ENCODE peak calls at places on chromosome 2, in eight cellular contexts. Q is suprapubic skin, P is endothelial cell of umbilical vein, S is spleen, J is GM12891, X is K562, A is HL-60, Z is HCT116. K is an unnamed sample.

GRCh38 chr2:177283871-177284270 is 19.3 kb upstream of the NFE2L2 start:
- DNase-seq in Q (no peak), P (no peak), S (no peak), J (no peak), X (no peak), A (no peak), Z (no peak), K (no peak)

GRCh38 chr2:96353606-96354095 is 18.1 kb downstream of the NCAPH start:
- DNase-seq in Q (no peak), P (peak), S (no peak), J (no peak), X (no peak), A (no peak), Z (no peak), K (no peak)

GRCh38 chr2:240553956-240554480 is 3.8 kb downstream of the ANKMY1 start:
- DNase-seq in Q (no peak), P (no peak), S (peak), J (no peak), X (no peak), A (no peak), Z (no peak), K (peak)

GRCh38 chr2:144323946-144324345 is 196.0 kb downstream of the ZEB2 start:
- DNase-seq in Q (no peak), P (no peak), S (no peak), J (no peak), X (no peak), A (no peak), Z (no peak), K (no peak)

GRCh38 chr2:177817300-177817699 is 255.3 kb downstream of the PDE11A start:
- DNase-seq in Q (no peak), P (no peak), S (no peak), J (no peak), X (no peak), A (no peak), Z (no peak), K (no peak)

GRCh38 chr2:127188797-127189196 is 31.3 kb downstream of the CYP27C1 start:
- DNase-seq in Q (no peak), P (no peak), S (peak), J (no peak), X (no peak), A (no peak), Z (no peak), K (no peak)

GRCh38 chr2:20106746-20107145 is 55.3 kb upstream of the LAPTM4A start:
- DNase-seq in Q (no peak), P (peak), S (no peak), J (no peak), X (no peak), A (no peak), Z (no peak), K (peak)

GRCh38 chr2:18792226-18792629 is 202.9 kb upstream of the NT5C1B start:
- DNase-seq in Q (no peak), P (no peak), S (no peak), J (no peak), X (no peak), A (no peak), Z (no peak), K (no peak)

GRCh38 chr2:81481242-81481993 is 1176.9 kb upstream of the LRRTM1 start:
- DNase-seq in Q (no peak), P (no peak), S (peak), J (no peak), X (peak), A (no peak), Z (no peak), K (no peak)

GRCh38 chr2:43324589-43325447 is 98.4 kb upstream of the ZFP36L2 start:
- DNase-seq in Q (no peak), P (peak), S (no peak), J (no peak), X (no peak), A (no peak), Z (no peak), K (no peak)

GRCh38 chr2:17643031-17643615 is 102.6 kb downstream of the VSNL1 start:
- DNase-seq in Q (no peak), P (peak), S (no peak), J (no peak), X (peak), A (no peak), Z (peak), K (no peak)

GRCh38 chr2:41966431-41966893 is 81.4 kb upstream of the PKDCC start:
- DNase-seq in Q (peak), P (peak), S (no peak), J (no peak), X (no peak), A (no peak), Z (no peak), K (peak)

GRCh38 chr2:24617431-24617830 is 126.4 kb downstream of the NCOA1 start:
- DNase-seq in Q (no peak), P (no peak), S (no peak), J (no peak), X (no peak), A (no peak), Z (no peak), K (no peak)

GRCh38 chr2:62663920-62664319 is 41.6 kb upstream of the EHBP1 start:
- DNase-seq in Q (no peak), P (no peak), S (no peak), J (no peak), X (no peak), A (no peak), Z (no peak), K (no peak)

GRCh38 chr2:3342324-3342723 is 35.3 kb downstream of the EIPR1 start:
- DNase-seq in Q (no peak), P (no peak), S (no peak), J (no peak), X (no peak), A (no peak), Z (no peak), K (no peak)

GRCh38 chr2:140696449-140696848 is 1434.4 kb downstream of the LRP1B start:
- DNase-seq in Q (no peak), P (no peak), S (no peak), J (no peak), X (no peak), A (no peak), Z (peak), K (no peak)

GRCh38 chr2:201308914-201309313 is 48.2 kb downstream of the FLACC1 start:
- DNase-seq in Q (no peak), P (no peak), S (no peak), J (no peak), X (no peak), A (no peak), Z (no peak), K (no peak)

GRCh38 chr2:171342014-171342413 is 91.8 kb downstream of the METTL8 start:
- DNase-seq in Q (no peak), P (peak), S (no peak), J (no peak), X (no peak), A (no peak), Z (no peak), K (no peak)

GRCh38 chr2:62939735-62940491 is 110.7 kb upstream of the OTX1 start:
- DNase-seq in Q (no peak), P (no peak), S (no peak), J (no peak), X (no peak), A (no peak), Z (no peak), K (no peak)

GRCh38 chr2:71788601-71789240 is 335.4 kb downstream of the DYSF start:
- DNase-seq in Q (peak), P (no peak), S (peak), J (no peak), X (no peak), A (no peak), Z (no peak), K (no peak)

GRCh38 chr2:46849741-46850474 is 65.7 kb downstream of the MCFD2 start:
- DNase-seq in Q (no peak), P (peak), S (no peak), J (no peak), X (peak), A (no peak), Z (no peak), K (peak)

GRCh38 chr2:2950403-2950952 is 427.1 kb downstream of the EIPR1 start:
- DNase-seq in Q (no peak), P (no peak), S (no peak), J (no peak), X (no peak), A (no peak), Z (no peak), K (peak)

GRCh38 chr2:120161190-120161589 is 62.0 kb downstream of the TMEM185B start:
- DNase-seq in Q (no peak), P (no peak), S (no peak), J (no peak), X (no peak), A (no peak), Z (no peak), K (no peak)

GRCh38 chr2:102070058-102070642 is 72.4 kb upstream of the IL1R1 start:
- DNase-seq in Q (no peak), P (no peak), S (no peak), J (no peak), X (no peak), A (no peak), Z (no peak), K (no peak)

GRCh38 chr2:240728827-240729226 is 37.2 kb downstream of the AQP12A start:
- DNase-seq in Q (no peak), P (no peak), S (no peak), J (no peak), X (no peak), A (no peak), Z (no peak), K (no peak)

GRCh38 chr2:215843579-215843978 is 169.8 kb downstream of the MREG start:
- DNase-seq in Q (no peak), P (peak), S (no peak), J (no peak), X (no peak), A (no peak), Z (peak), K (no peak)

GRCh38 chr2:152475982-152476381 is 141.0 kb downstream of the FMNL2 start:
- DNase-seq in Q (no peak), P (no peak), S (no peak), J (no peak), X (no peak), A (no peak), Z (no peak), K (no peak)

GRCh38 chr2:28593356-28593755 is 97.5 kb downstream of the PLB1 start:
- DNase-seq in Q (peak), P (no peak), S (peak), J (no peak), X (no peak), A (no peak), Z (no peak), K (no peak)

GRCh38 chr2:195658541-195658890 is 1.5 kb downstream of the SLC39A10 start:
- DNase-seq in Q (no peak), P (peak), S (no peak), J (no peak), X (no peak), A (peak), Z (no peak), K (peak)

GRCh38 chr2:64617631-64618151 is 36.0 kb downstream of the SERTAD2 start:
- DNase-seq in Q (no peak), P (no peak), S (no peak), J (no peak), X (no peak), A (no peak), Z (no peak), K (no peak)

GRCh38 chr2:225889452-225889851 is 489.9 kb downstream of the NYAP2 start:
- DNase-seq in Q (no peak), P (peak), S (no peak), J (peak), X (no peak), A (peak), Z (peak), K (peak)

GRCh38 chr2:240060977-240061591 is 7.8 kb upstream of the OR6B3 start:
- DNase-seq in Q (no peak), P (peak), S (no peak), J (no peak), X (peak), A (peak), Z (peak), K (peak)

GRCh38 chr2:186992597-186992996 is 143.6 kb upstream of the ZSWIM2 start:
- DNase-seq in Q (no peak), P (peak), S (no peak), J (no peak), X (no peak), A (no peak), Z (no peak), K (no peak)

GRCh38 chr2:37623971-37624897 is 47.2 kb downstream of the CDC42EP3 start:
- DNase-seq in Q (no peak), P (no peak), S (no peak), J (no peak), X (no peak), A (no peak), Z (no peak), K (no peak)

GRCh38 chr2:28761420-28761819 is 9.8 kb downstream of the PPP1CB start:
- DNase-seq in Q (no peak), P (no peak), S (no peak), J (no peak), X (no peak), A (no peak), Z (no peak), K (no peak)

GRCh38 chr2:45115181-45115580 is 105.9 kb upstream of the SIX2 start:
- DNase-seq in Q (no peak), P (no peak), S (no peak), J (no peak), X (no peak), A (no peak), Z (no peak), K (no peak)

GRCh38 chr2:175690113-175690716 is 311.9 kb downstream of the LNPK start:
- DNase-seq in Q (no peak), P (peak), S (no peak), J (peak), X (peak), A (peak), Z (peak), K (peak)

GRCh38 chr2:20080415-20080814 is 29.0 kb upstream of the LAPTM4A start:
- DNase-seq in Q (no peak), P (no peak), S (no peak), J (no peak), X (no peak), A (no peak), Z (no peak), K (no peak)

DNA sequence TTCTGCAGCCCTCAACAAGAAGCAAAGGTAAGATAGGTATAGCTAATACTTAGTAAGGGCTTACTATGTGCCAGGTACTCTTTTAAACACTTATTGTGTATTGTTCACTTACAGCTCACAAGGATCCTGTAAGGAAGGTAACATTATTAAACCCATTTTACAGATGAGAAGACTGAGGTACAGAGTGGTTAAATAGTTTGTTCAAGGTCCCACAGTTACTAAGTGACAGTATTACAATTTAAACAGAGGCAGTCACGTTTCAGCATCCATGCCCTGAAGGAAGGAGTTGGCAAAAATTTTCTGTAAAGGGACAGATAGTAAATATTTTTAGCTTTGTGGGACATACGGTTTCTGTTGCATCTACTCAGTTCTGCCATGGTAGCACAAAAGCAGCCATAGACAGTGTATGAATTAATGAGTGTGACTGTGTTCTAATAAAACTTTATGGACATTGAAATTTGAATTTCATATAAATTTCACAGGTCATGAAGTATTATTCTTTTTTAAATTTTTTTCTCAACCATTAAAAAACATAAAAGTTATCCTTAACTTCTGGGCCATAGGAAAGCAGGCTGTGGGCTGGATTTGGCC is 75.7 kb downstream of the LTBP1 start:
- DNase-seq in Q (no peak), P (no peak), S (no peak), J (no peak), X (no peak), A (no peak), Z (no peak), K (no peak)
- TF ChIP-seq POLR2AphosphoS5 in Q (no peak), P (no peak), S (no peak), J (no peak), X (no peak), A (no peak), Z (no peak), K (no peak)

DNA sequence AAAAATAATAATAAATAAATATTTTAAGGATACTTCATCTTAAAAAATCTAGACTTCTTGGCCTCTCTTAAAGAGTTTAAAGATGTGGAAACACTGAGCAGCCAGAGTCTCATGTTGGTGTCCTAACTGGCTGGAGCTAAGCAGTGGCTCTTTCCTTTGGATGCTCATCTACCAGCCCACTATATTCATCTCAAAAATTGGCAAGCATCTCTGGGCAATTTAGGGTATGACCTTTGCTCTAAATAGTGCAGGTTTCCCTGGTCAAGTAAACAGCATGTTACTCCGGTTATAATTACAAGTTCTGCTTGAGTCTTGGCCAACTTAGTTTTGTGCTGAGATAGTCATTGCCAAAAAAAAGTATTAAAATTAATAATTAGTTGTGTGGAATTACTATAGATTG is 117.8 kb downstream of the TTC27 start:
- DNase-seq in Q (no peak), P (no peak), S (no peak), J (no peak), X (no peak), A (no peak), Z (no peak), K (no peak)
- TF ChIP-seq POLR2AphosphoS5 in Q (no peak), P (no peak), S (no peak), J (no peak), X (no peak), A (no peak), Z (no peak), K (no peak)

DNA sequence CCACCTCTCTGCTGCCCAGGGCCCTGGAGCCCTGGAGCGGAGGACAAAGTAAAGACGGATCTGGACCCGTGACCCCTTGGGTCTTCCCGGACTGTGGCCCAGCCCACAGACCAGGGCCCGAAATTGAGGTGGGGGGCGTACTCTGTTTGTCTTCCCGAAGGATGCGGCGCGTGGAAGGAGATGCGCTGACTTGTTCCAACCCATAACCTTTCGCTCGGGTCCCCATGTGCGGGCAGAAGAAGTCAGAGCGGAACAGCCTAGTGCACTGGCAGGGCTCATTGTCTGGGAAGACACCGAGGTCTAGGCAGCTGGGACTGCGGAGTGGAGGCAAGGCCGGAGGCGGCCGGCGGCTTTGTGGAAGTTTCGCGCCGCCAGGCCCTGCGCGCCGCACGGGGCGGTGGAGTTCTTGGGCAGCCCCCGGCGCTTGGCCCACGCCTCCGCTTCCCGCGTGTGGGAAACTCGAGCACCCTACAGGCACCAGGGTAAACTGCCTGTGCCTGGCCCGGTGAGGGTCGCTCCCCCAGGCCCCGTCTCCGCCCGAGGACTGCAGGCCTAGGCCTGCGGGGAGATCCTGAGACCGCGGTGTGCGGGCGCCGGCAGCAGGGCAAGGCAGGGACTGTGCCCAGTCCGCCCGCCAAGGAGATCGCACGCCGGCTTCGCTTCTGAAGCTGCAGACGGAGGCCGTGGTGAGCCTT is 9.8 kb downstream of the POU3F3 start:
- DNase-seq in Q (no peak), P (no peak), S (no peak), J (no peak), X (no peak), A (no peak), Z (no peak), K (no peak)
- TF ChIP-seq POLR2AphosphoS5 in Q (no peak), P (no peak), S (no peak), J (no peak), X (no peak), A (no peak), Z (no peak), K (no peak)

GRCh38 chr2:219688560-219689445 is 61.4 kb downstream of the SLC4A3 start:
- DNase-seq in Q (no peak), P (no peak), S (no peak), J (no peak), X (no peak), A (no peak), Z (peak), K (no peak)
- TF ChIP-seq POLR2AphosphoS5 in Q (no peak), P (no peak), S (no peak), J (no peak), X (no peak), A (no peak), Z (peak), K (no peak)

K was measured in prostate gland.